ENCODE peak calls at places on chromosomes 3 and 15, in nine cellular contexts. H is fibroblast of gingiva; Q is H4; Z is germinal center; R is stimulated activated CD4-positive, alpha-beta T cell treated with anti-CD3 and anti-CD28 coated beads, Interleukin-15, amount 100 ng/mL, for 24 hours; Y is endothelial cell of umbilical vein; L is stimulated activated naive CD8-positive, alpha-beta T cell treated with anti-CD3 and anti-CD28 coated beads, Interleukin-15, amount 100 ng/mL, for 72 hours; A is amniotic epithelial cell; W is endothelial cell. F is an unnamed sample.

GRCh38 chr15:77409259-77410156 is 10.4 kb downstream of the PEAK1 start:
- DNase-seq in Y (no peak), H (no peak), A (no peak), R (no peak), Z (peak; percentile 10), L (peak; percentile 28), Q (no peak), W (no peak), F (no peak)

GRCh38 chr3:23174426-23175039 is 28.6 kb upstream of the UBE2E2 start:
- DNase-seq in Q (no peak), A (peak; percentile 51), W (no peak), R (no peak), L (no peak), Y (no peak), Z (no peak), H (no peak), F (peak; percentile 36)

GRCh38 chr15:57375827-57376694 is at the start of gene CGNL1:
- DNase-seq in A (no peak), Y (peak; percentile 49), H (no peak), W (peak; percentile 62), L (no peak), Z (peak; percentile 15), R (peak; percentile 2), Q (no peak), F (peak; percentile 47)

GRCh38 chr3:66473181-66473580 is 27.6 kb downstream of the LRIG1 start:
- DNase-seq in A (no peak), Z (no peak), Y (peak; percentile 59), Q (no peak), L (no peak), H (no peak), W (no peak), R (no peak), F (no peak)

GRCh38 chr3:36814071-36814717 is 49.8 kb upstream of the DCLK3 start:
- DNase-seq in R (no peak), Y (no peak), L (no peak), Q (no peak), Z (no peak), W (no peak), A (no peak), H (no peak), F (no peak)

GRCh38 chr15:45393851-45394250 is 15.5 kb upstream of the GATM start:
- DNase-seq in A (peak; percentile 21), L (no peak), Y (no peak), R (no peak), W (no peak), H (no peak), Z (no peak), Q (no peak), F (no peak)

GRCh38 chr15:29822685-29823459 is 604 bp upstream of the TJP1 start:
- DNase-seq in H (peak; percentile 68), Y (peak; percentile 87), W (peak; percentile 73), Z (no peak), A (peak; percentile 76), R (peak; percentile 14), L (no peak), Q (peak; percentile 59), F (peak; percentile 76)

GRCh38 chr3:143668385-143668784 is 179.9 kb downstream of the SLC9A9 start:
- DNase-seq in H (no peak), Z (no peak), Y (no peak), R (no peak), W (no peak), L (no peak), A (no peak), Q (no peak), F (no peak)

GRCh38 chr3:139506792-139507191 is 30.5 kb upstream of the RBP2 start:
- DNase-seq in L (no peak), W (no peak), Q (peak; percentile 30), Z (no peak), H (no peak), A (no peak), Y (no peak), R (no peak), F (no peak)

GRCh38 chr3:30075514-30075913 is 530.9 kb upstream of the TGFBR2 start:
- DNase-seq in Y (no peak), W (no peak), Z (no peak), L (no peak), A (no peak), H (no peak), Q (no peak), R (no peak), F (no peak)

GRCh38 chr3:188842628-188843027 is 329.1 kb upstream of the TPRG1 start:
- DNase-seq in A (peak; percentile 52), Z (no peak), L (no peak), W (no peak), H (peak; percentile 69), Y (no peak), R (no peak), Q (no peak), F (no peak)

GRCh38 chr15:42133892-42134502 is 22.4 kb downstream of the PLA2G4F start:
- DNase-seq in L (peak; percentile 64), W (peak; percentile 86), Q (peak; percentile 48), A (peak; percentile 24), Z (peak; percentile 63), Y (peak; percentile 52), R (peak; percentile 75), H (no peak), F (peak; percentile 80)

GRCh38 chr3:176590722-176591121 is 606.6 kb downstream of the TBL1XR1 start:
- DNase-seq in Y (peak; percentile 24), A (no peak), L (no peak), W (no peak), Q (no peak), Z (no peak), R (no peak), H (no peak), F (peak; percentile 49)

GRCh38 chr3:154235330-154235729 is 89.0 kb downstream of the DHX36 start:
- DNase-seq in H (no peak), W (no peak), R (no peak), Y (no peak), Z (no peak), Q (no peak), A (peak; percentile 52), L (no peak), F (no peak)

GRCh38 chr3:57733790-57734189 is 22.3 kb upstream of the SLMAP start:
- DNase-seq in L (no peak), R (no peak), W (no peak), Z (no peak), Y (no peak), H (no peak), A (peak; percentile 32), Q (no peak), F (no peak)

GRCh38 chr3:191330309-191330712 is at the start of gene UTS2B:
- DNase-seq in L (no peak), Y (peak; percentile 79), A (peak; percentile 88), Q (peak; percentile 76), W (no peak), Z (no peak), R (no peak), H (peak; percentile 76), F (no peak)

GRCh38 chr3:146087121-146087520 is 73.9 kb downstream of the PLOD2 start:
- DNase-seq in Q (no peak), L (no peak), Z (no peak), A (no peak), Y (no peak), H (no peak), W (no peak), R (no peak), F (no peak)

GRCh38 chr3:43686700-43687498 is 3.8 kb upstream of the ABHD5 start:
- DNase-seq in Z (no peak), L (no peak), H (no peak), R (no peak), Y (no peak), Q (no peak), A (peak; percentile 32), W (no peak), F (no peak)

GRCh38 chr15:66900586-66901310 is 164.7 kb upstream of the SMAD3 start:
- DNase-seq in Y (no peak), Z (no peak), Q (no peak), W (no peak), L (no peak), R (no peak), A (no peak), H (no peak), F (no peak)

GRCh38 chr15:85276508-85276907 is 103.9 kb upstream of the AKAP13 start:
- DNase-seq in Z (no peak), Q (no peak), A (no peak), W (no peak), H (no peak), Y (no peak), L (no peak), R (no peak), F (no peak)

GRCh38 chr3:176574736-176575135 is 622.5 kb downstream of the TBL1XR1 start:
- DNase-seq in Y (no peak), Z (no peak), H (peak; percentile 11), A (peak; percentile 66), Q (no peak), W (no peak), L (no peak), R (no peak), F (no peak)

GRCh38 chr15:89486726-89487050 is 9.7 kb downstream of the RHCG start:
- DNase-seq in Q (no peak), W (no peak), Z (peak; percentile 82), H (no peak), A (no peak), L (peak; percentile 44), Y (no peak), R (peak; percentile 67), F (no peak)

GRCh38 chr15:80873568-80873967 is 94.4 kb downstream of the CEMIP start:
- DNase-seq in W (no peak), R (no peak), H (no peak), L (no peak), Z (no peak), A (no peak), Q (no peak), Y (no peak), F (no peak)

GRCh38 chr3:171994646-171995441 is 44.5 kb upstream of the FNDC3B start:
- DNase-seq in R (no peak), H (peak; percentile 92), Y (no peak), W (no peak), A (peak; percentile 93), Q (peak; percentile 88), L (no peak), Z (no peak), F (peak; percentile 76)

GRCh38 chr3:128480717-128481437 is 12.1 kb downstream of the GATA2 start:
- DNase-seq in W (no peak), A (no peak), Q (no peak), R (no peak), L (no peak), H (no peak), Z (no peak), Y (no peak), F (no peak)

GRCh38 chr15:61383421-61383820 is 154.3 kb upstream of the RORA start:
- DNase-seq in H (peak; percentile 49), Q (no peak), Z (no peak), Y (no peak), R (no peak), A (peak; percentile 9), L (no peak), W (no peak), F (peak; percentile 22)

GRCh38 chr15:100277087-100277855 is 64.5 kb downstream of the ADAMTS17 start:
- DNase-seq in H (no peak), W (no peak), L (no peak), Y (no peak), R (no peak), A (no peak), Q (no peak), Z (no peak), F (no peak)

GRCh38 chr3:40939113-40940070 is 259.9 kb upstream of the CTNNB1 start:
- DNase-seq in L (no peak), A (no peak), W (no peak), H (no peak), R (no peak), Z (no peak), Y (peak; percentile 40), Q (no peak), F (peak; percentile 11)

GRCh38 chr3:53493997-53494791 is at the start of gene CACNA1D:
- DNase-seq in Z (peak; percentile 34), L (no peak), Y (no peak), A (no peak), R (peak; percentile 43), W (peak; percentile 22), H (no peak), Q (no peak), F (no peak)

GRCh38 chr15:63602595-63602994 is 5.4 kb downstream of the FBXL22 start:
- DNase-seq in L (no peak), Y (no peak), H (no peak), W (no peak), Z (no peak), A (no peak), Q (no peak), R (no peak), F (no peak)

GRCh38 chr15:97995881-97996603 is 35.5 kb downstream of the ARRDC4 start:
- DNase-seq in Z (peak; percentile 24), L (no peak), Q (no peak), A (no peak), H (no peak), W (peak; percentile 12), Y (peak; percentile 16), R (peak; percentile 7), F (peak; percentile 23)